ENCODE peak calls at places on chromosomes 4 and X, in seven cellular contexts. R is sciatic nerve; A is stimulated activated CD8-positive, alpha-beta memory T cell treated with anti-CD3 and anti-CD28 coated beads, Interleukin-2, amount 100 ng/mL, for 1 hour; G is GM23248; I is NCI-H2081; Y is NCI-H1092 treated with DMSO at 0.1 percent for 48 hours; J is SK-N-SH. M is an unnamed sample.

GRCh38 chr4:126539771-126540170 is 1093.0 kb upstream of the INTU start:
- DNase-seq in R (no peak), A (no peak), G (no peak), I (no peak), Y (no peak), J (no peak), M (no peak)

GRCh38 chr4:6709230-6710114 is at the start of gene MRFAP1L1:
- DNase-seq in R (peak; percentile 98), A (peak; percentile 94), G (peak; percentile 99), I (peak; percentile 99), Y (peak; percentile 97), J (peak; percentile 95), M (peak; percentile 89)

GRCh38 chrX:53287493-53288138 is 6.2 kb upstream of the IQSEC2 start:
- DNase-seq in R (peak; percentile 65), A (no peak), G (peak; percentile 82), I (peak; percentile 58), Y (peak; percentile 81), J (peak; percentile 79), M (no peak)

GRCh38 chr4:13618212-13618806 is 9.2 kb downstream of the BOD1L1 start:
- DNase-seq in R (no peak), A (no peak), G (no peak), I (no peak), Y (no peak), J (no peak), M (no peak)

GRCh38 chr4:182427530-182427929 is 184.3 kb downstream of the TENM3 start:
- DNase-seq in R (no peak), A (no peak), G (peak; percentile 2), I (no peak), Y (no peak), J (no peak), M (no peak)

GRCh38 chr4:60724623-60725022 is 475.5 kb upstream of the ADGRL3 start:
- DNase-seq in R (no peak), A (no peak), G (peak; percentile 27), I (no peak), Y (no peak), J (no peak), M (peak; percentile 63)

GRCh38 chr4:27620886-27621285 is 760.2 kb downstream of the STIM2 start:
- DNase-seq in R (no peak), A (no peak), G (no peak), I (no peak), Y (no peak), J (no peak), M (no peak)

GRCh38 chr4:174352405-174352804 is 68.7 kb downstream of the CEP44 start:
- DNase-seq in R (no peak), A (no peak), G (no peak), I (peak; percentile 18), Y (no peak), J (no peak), M (no peak)

GRCh38 chrX:40169193-40170086 is 71.7 kb upstream of the BCOR start:
- DNase-seq in R (peak; percentile 79), A (peak; percentile 58), G (no peak), I (peak; percentile 89), Y (peak; percentile 93), J (peak; percentile 83), M (peak; percentile 43)